ENCODE peak calls at places on chromosomes 16 and 17, in four cellular contexts. P, B, H and S are unnamed samples.

GRCh38 chr17:51124641-51125503 is 4.2 kb upstream of the SPAG9 start:
- DNase-seq in P (no peak), B (no peak), H (no peak), S (no peak)

GRCh38 chr17:1907818-1908698 is 78.3 kb downstream of the RPA1 start:
- DNase-seq in P (peak; percentile 21), B (peak; percentile 77), H (peak; percentile 66), S (peak; percentile 49)

GRCh38 chr16:25157476-25157875 is 45.9 kb downstream of the LCMT1 start:
- DNase-seq in P (no peak), B (no peak), H (no peak), S (no peak)

GRCh38 chr16:74700206-74701040 is at the start of gene MLKL:
- DNase-seq in P (peak; percentile 26), B (no peak), H (peak; percentile 54), S (peak; percentile 25)

GRCh38 chr16:87248704-87249103 is 68.5 kb downstream of the C16orf95 start:
- DNase-seq in P (no peak), B (no peak), H (no peak), S (no peak)

GRCh38 chr17:20232611-20233010 is 223.5 kb downstream of the SPECC1 start:
- DNase-seq in P (no peak), B (no peak), H (no peak), S (no peak)

GRCh38 chr17:16422416-16422815 is 7.0 kb downstream of the TRPV2 start:
- DNase-seq in P (no peak), B (no peak), H (no peak), S (no peak)

GRCh38 chr16:87958632-87959031 is 7.4 kb downstream of the BANP start:
- DNase-seq in P (no peak), B (no peak), H (no peak), S (no peak)

GRCh38 chr17:51848451-51848850 is 310.1 kb downstream of the CA10 start:
- DNase-seq in P (no peak), B (no peak), H (no peak), S (no peak)

GRCh38 chr17:50660042-50660886 is 25.6 kb downstream of the ABCC3 start:
- DNase-seq in P (peak; percentile 39), B (no peak), H (no peak), S (no peak)

GRCh38 chr16:51427081-51427480 is 276.0 kb upstream of the SALL1 start:
- DNase-seq in P (no peak), B (no peak), H (no peak), S (no peak)

GRCh38 chr16:1821861-1822611 is 4.6 kb downstream of the HAGH start:
- DNase-seq in P (no peak), B (no peak), H (no peak), S (no peak)

GRCh38 chr17:32385121-32385520 is 35.2 kb downstream of the ZNF207 start:
- DNase-seq in P (no peak), B (no peak), H (no peak), S (no peak)

GRCh38 chr17:82931696-82932060 is 91.9 kb upstream of the ZNF750 start:
- DNase-seq in P (peak; percentile 94), B (no peak), H (no peak), S (no peak)

GRCh38 chr17:12116143-12116542 is 95.5 kb downstream of the MAP2K4 start:
- DNase-seq in P (peak; percentile 66), B (no peak), H (no peak), S (no peak)

GRCh38 chr16:54282202-54282922 is 4.2 kb downstream of the IRX3 start:
- DNase-seq in P (no peak), B (peak; percentile 84), H (peak; percentile 63), S (peak; percentile 71)

GRCh38 chr17:45307290-45308015 is 9.4 kb downstream of the MAP3K14 start:
- DNase-seq in P (peak; percentile 90), B (no peak), H (no peak), S (no peak)

GRCh38 chr17:27663862-27664605 is 33.0 kb downstream of the LGALS9 start:
- DNase-seq in P (no peak), B (no peak), H (no peak), S (no peak)

GRCh38 chr17:78330570-78331224 is 29.2 kb downstream of the SOCS3 start:
- DNase-seq in P (no peak), B (no peak), H (no peak), S (no peak)

GRCh38 chr17:29407856-29408255 is 17.7 kb downstream of the TAOK1 start:
- DNase-seq in P (peak; percentile 16), B (no peak), H (no peak), S (no peak)

GRCh38 chr16:85428168-85428898 is 184.8 kb upstream of the GSE1 start:
- DNase-seq in P (no peak), B (peak; percentile 84), H (peak; percentile 60), S (no peak)

GRCh38 chr16:14018848-14019247 is 52.3 kb upstream of the MRTFB start:
- DNase-seq in P (no peak), B (no peak), H (no peak), S (peak; percentile 51)

GRCh38 chr16:15950167-15950854 is 895 bp downstream of the ABCC1 start:
- DNase-seq in P (peak; percentile 44), B (no peak), H (no peak), S (peak; percentile 61)

DNA sequence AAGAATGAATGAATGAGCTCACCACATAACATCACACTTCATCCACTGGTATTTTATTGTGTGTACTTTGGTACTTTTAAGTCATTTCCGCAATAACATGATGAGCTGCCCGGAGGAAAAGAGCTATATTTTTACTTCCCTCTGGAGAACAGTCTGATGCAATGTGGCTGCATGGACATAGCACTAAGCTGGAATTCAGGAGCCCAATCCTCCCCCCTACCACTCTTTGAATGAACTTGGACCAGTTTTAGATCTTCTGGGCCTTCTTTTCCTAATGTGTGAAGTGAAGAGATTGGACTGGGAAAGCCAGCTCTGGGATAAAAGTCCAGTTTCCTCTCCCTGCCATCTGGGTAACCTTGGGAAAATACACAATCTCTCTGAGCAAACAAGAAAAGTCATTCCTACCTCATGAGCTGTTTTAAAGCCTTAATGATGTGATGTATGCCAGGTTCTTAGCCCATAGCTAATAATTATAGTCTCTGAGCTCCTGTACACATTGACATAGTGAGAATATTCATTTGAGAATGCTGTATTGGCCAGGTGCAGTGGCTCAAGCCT is 79.3 kb downstream of the ABCC12 start:
- DNase-seq in P (peak; percentile 75), B (no peak), H (no peak), S (no peak)
- H3K4me2 ChIP-seq in P (no peak overlapping the region), B (no peak overlapping the region), H (no peak overlapping the region), S (no peak overlapping the region)

GRCh38 chr17:75481194-75482059 is 25.0 kb downstream of the TMEM94 start:
- DNase-seq in P (no peak), B (no peak), H (no peak), S (peak; percentile 51)
- H2BK15ac ChIP-seq in P (no peak overlapping the region), B (no peak overlapping the region), H (no peak overlapping the region), S (no peak overlapping the region)

GRCh38 chr17:79542718-79543117 is 68.1 kb downstream of the RBFOX3 start:
- DNase-seq in P (no peak), B (no peak), H (no peak), S (no peak)

GRCh38 chr17:79546386-79546785 is 64.5 kb downstream of the RBFOX3 start:
- DNase-seq in P (no peak), B (no peak), H (no peak), S (no peak)

GRCh38 chr17:79545251-79546005 is 65.4 kb downstream of the RBFOX3 start:
- DNase-seq in P (no peak), B (no peak), H (no peak), S (no peak)

GRCh38 chr17:79543566-79543965 is 67.3 kb downstream of the RBFOX3 start:
- DNase-seq in P (no peak), B (no peak), H (no peak), S (no peak)

GRCh38 chr17:79544142-79544914 is 66.5 kb downstream of the RBFOX3 start:
- DNase-seq in P (no peak), B (no peak), H (no peak), S (no peak)
- H4K5ac ChIP-seq in P (no peak overlapping the region), B (no peak overlapping the region), H (no peak overlapping the region), S (no peak overlapping the region)

GRCh38 chr16:81711609-81712329 is 67.3 kb upstream of the PLCG2 start:
- DNase-seq in P (peak; percentile 92), B (no peak), H (peak; percentile 79), S (peak; percentile 86)
- H3K4me2 ChIP-seq in P (no peak overlapping the region), B (peak overlapping the region; percentile 18), H (no peak overlapping the region), S (no peak overlapping the region)

GRCh38 chr17:48547839-48548686 is 3.2 kb upstream of the HOXB2 start:
- DNase-seq in P (peak; percentile 88), B (no peak), H (no peak), S (no peak)
- H2BK15ac ChIP-seq in P (peak overlapping the region; percentile 75), B (no peak overlapping the region), H (no peak overlapping the region), S (no peak overlapping the region)

DNA sequence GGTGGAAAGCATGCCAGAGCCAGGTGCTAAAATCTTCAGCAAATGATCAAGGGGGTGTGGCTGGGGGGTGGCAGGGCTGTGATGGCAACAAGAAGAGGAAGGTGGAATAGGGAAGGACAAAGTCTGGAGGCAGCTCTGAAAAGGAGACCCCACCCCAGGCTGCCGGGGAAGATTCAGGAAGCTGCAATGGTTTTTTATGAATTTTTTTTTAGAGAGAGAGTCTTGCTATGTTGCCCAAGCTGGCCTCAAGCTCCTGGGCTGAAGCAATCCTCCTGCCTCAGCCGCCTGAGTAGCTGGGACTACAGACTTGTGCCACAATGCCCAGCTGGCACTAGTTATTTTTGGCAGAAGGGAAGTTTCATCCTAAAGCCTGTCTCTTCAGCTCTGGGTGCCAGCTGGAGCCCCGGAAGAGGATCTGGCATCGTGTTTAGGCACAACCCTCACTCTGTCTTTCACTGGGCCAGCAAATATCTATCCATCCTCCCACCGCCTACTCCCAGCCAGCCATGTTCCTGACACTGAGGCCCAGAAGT is 1.4 kb upstream of the CES3 start:
- DNase-seq in P (no peak), B (no peak), H (no peak), S (no peak)
- H4K5ac ChIP-seq in P (no peak overlapping the region), B (no peak overlapping the region), H (no peak overlapping the region), S (no peak overlapping the region)